ENCODE peak calls at places on chromosomes 16 and 17, in seven cellular contexts. U, R, X, G, C, L and I are unnamed samples.

GRCh38 chr17:77264617-77265230 is 124.0 kb downstream of the SEC14L1 start:
- DNase-seq in U (no peak), R (no peak), X (no peak), G (no peak), C (no peak), L (no peak), I (no peak)

GRCh38 chr16:19377864-19378263 is 39.8 kb upstream of the TMC5 start:
- DNase-seq in U (no peak), R (no peak), X (no peak), G (no peak), C (no peak), L (no peak), I (no peak)

GRCh38 chr17:77528516-77529327 is 388.0 kb downstream of the SEC14L1 start:
- DNase-seq in U (no peak), R (peak; percentile 31), X (no peak), G (no peak), C (peak; percentile 64), L (no peak), I (no peak)

GRCh38 chr16:30473231-30474061 is 904 bp downstream of the ITGAL start:
- DNase-seq in U (no peak), R (no peak), X (no peak), G (no peak), C (no peak), L (no peak), I (no peak)

GRCh38 chr17:33696102-33696501 is 403.0 kb upstream of the ASIC2 start:
- DNase-seq in U (no peak), R (no peak), X (no peak), G (no peak), C (no peak), L (no peak), I (no peak)

GRCh38 chr16:89646906-89647305 is 10.6 kb downstream of the CHMP1A start:
- DNase-seq in U (no peak), R (no peak), X (no peak), G (no peak), C (no peak), L (no peak), I (no peak)

GRCh38 chr17:82668631-82669099 is 20.4 kb upstream of the WDR45B start:
- DNase-seq in U (peak; percentile 90), R (no peak), X (peak; percentile 65), G (peak; percentile 44), C (peak; percentile 81), L (no peak), I (no peak)

GRCh38 chr17:1294157-1294717 is 14.8 kb downstream of the TRARG1 start:
- DNase-seq in U (no peak), R (peak; percentile 83), X (no peak), G (no peak), C (no peak), L (no peak), I (no peak)

GRCh38 chr17:21453144-21453982 is 77.2 kb downstream of the KCNJ12 start:
- DNase-seq in U (no peak), R (no peak), X (no peak), G (no peak), C (no peak), L (no peak), I (no peak)

GRCh38 chr17:54944796-54945195 is 23.7 kb downstream of the COX11 start:
- DNase-seq in U (peak; percentile 49), R (no peak), X (no peak), G (peak; percentile 12), C (no peak), L (no peak), I (no peak)

GRCh38 chr17:64148699-64149098 is 18.8 kb upstream of the ERN1 start:
- DNase-seq in U (peak; percentile 33), R (no peak), X (no peak), G (no peak), C (no peak), L (no peak), I (no peak)

GRCh38 chr17:32929288-32929574 is 1.3 kb downstream of the TMEM98 start:
- DNase-seq in U (peak; percentile 34), R (no peak), X (no peak), G (peak; percentile 10), C (peak; percentile 33), L (no peak), I (no peak)

GRCh38 chr17:81550830-81551457 is 1.2 kb downstream of the FAAP100 start:
- DNase-seq in U (no peak), R (no peak), X (no peak), G (no peak), C (no peak), L (no peak), I (no peak)

GRCh38 chr16:4846503-4846900 is 586 bp downstream of the GLYR1 start:
- DNase-seq in U (peak; percentile 87), R (peak; percentile 3), X (peak; percentile 61), G (peak; percentile 55), C (peak; percentile 80), L (peak; percentile 14), I (peak; percentile 60)

GRCh38 chr17:63279498-63280230 is 166.4 kb downstream of the CYB561 start:
- DNase-seq in U (peak; percentile 82), R (no peak), X (no peak), G (peak; percentile 87), C (no peak), L (no peak), I (no peak)

GRCh38 chr17:10295728-10296343 is 77.0 kb downstream of the MYH13 start:
- DNase-seq in U (peak; percentile 83), R (no peak), X (peak; percentile 54), G (peak; percentile 33), C (peak; percentile 82), L (no peak), I (peak; percentile 25)

GRCh38 chr17:68101992-68102758 is 66.6 kb downstream of the KPNA2 start:
- DNase-seq in U (peak; percentile 30), R (peak; percentile 19), X (peak; percentile 42), G (no peak), C (peak; percentile 23), L (no peak), I (no peak)

GRCh38 chr17:29546085-29546484 is 20.8 kb downstream of the ABHD15 start:
- DNase-seq in U (peak; percentile 37), R (no peak), X (no peak), G (no peak), C (peak; percentile 7), L (no peak), I (no peak)

GRCh38 chr17:45029758-45030423 is 21.5 kb downstream of the DCAKD start:
- DNase-seq in U (no peak), R (no peak), X (no peak), G (no peak), C (peak; percentile 8), L (no peak), I (no peak)

GRCh38 chr16:89022051-89022836 is 45.2 kb upstream of the CBFA2T3 start:
- DNase-seq in U (no peak), R (no peak), X (no peak), G (no peak), C (no peak), L (no peak), I (no peak)

GRCh38 chr17:37103191-37103590 is 154.4 kb downstream of the AATF start:
- DNase-seq in U (no peak), R (no peak), X (no peak), G (no peak), C (no peak), L (no peak), I (no peak)

GRCh38 chr17:46045639-46046038 is 46.6 kb downstream of the STH start:
- DNase-seq in U (no peak), R (no peak), X (no peak), G (peak; percentile 16), C (no peak), L (no peak), I (no peak)

GRCh38 chr16:69917311-69917710 is 33.8 kb upstream of the CLEC18A start:
- DNase-seq in U (peak; percentile 20), R (no peak), X (no peak), G (no peak), C (no peak), L (no peak), I (no peak)

GRCh38 chr17:17760872-17761550 is 75.8 kb downstream of the SREBF1 start:
- DNase-seq in U (no peak), R (no peak), X (no peak), G (no peak), C (no peak), L (no peak), I (no peak)
- H3K4me1 ChIP-seq in U (no peaks in the 10 kb centered on the region), R (peaks cover 49% of the 10 kb centered on the region), X (peaks cover 3% of the 10 kb centered on the region), G (peaks cover 9% of the 10 kb centered on the region), C (peaks cover 9% of the 10 kb centered on the region), L (no peaks in the 10 kb centered on the region), I (no peaks in the 10 kb centered on the region)

GRCh38 chr16:66750279-66751134 is 902 bp downstream of the DYNC1LI2 start:
- DNase-seq in U (peak; percentile 37), R (no peak), X (no peak), G (no peak), C (peak; percentile 11), L (no peak), I (no peak)

GRCh38 chr16:66741971-66742396 is 9.4 kb downstream of the DYNC1LI2 start:
- DNase-seq in U (peak; percentile 26), R (no peak), X (no peak), G (peak; percentile 40), C (no peak), L (no peak), I (no peak)

GRCh38 chr16:66746682-66747081 is 4.7 kb downstream of the DYNC1LI2 start:
- DNase-seq in U (peak; percentile 30), R (no peak), X (no peak), G (no peak), C (no peak), L (no peak), I (peak; percentile 70)

GRCh38 chr16:66742409-66742808 is 9.0 kb downstream of the DYNC1LI2 start:
- DNase-seq in U (no peak), R (no peak), X (no peak), G (no peak), C (no peak), L (no peak), I (no peak)

DNA sequence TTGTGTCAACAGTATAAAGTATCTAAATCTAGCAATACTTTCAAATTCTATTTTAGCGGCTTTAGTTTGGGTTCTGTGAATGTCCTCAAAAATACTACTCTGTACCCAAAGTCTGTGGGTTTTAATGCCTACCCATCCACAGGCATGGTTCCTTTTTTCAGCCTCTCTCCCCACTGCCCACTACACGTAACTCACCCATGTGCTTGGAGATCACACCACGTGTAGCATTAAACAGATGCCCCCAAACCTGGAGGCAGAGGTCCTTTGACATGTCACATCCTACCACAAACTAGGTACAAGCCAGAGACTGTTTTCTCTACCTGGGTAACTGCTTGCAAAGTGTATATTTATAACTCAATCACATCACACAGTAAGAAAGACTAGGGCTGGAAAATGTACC is 5.4 kb downstream of the DYNC1LI2 start:
- DNase-seq in U (no peak), R (no peak), X (no peak), G (no peak), C (no peak), L (no peak), I (no peak)
- H3K4me1 ChIP-seq in U (peaks cover 28% of the 10 kb centered on the region), R (peaks cover 26% of the 10 kb centered on the region), X (peaks cover 12% of the 10 kb centered on the region), G (peaks cover 12% of the 10 kb centered on the region), C (peaks cover 21% of the 10 kb centered on the region), L (peaks cover 9% of the 10 kb centered on the region), I (peaks cover 45% of the 10 kb centered on the region)

DNA sequence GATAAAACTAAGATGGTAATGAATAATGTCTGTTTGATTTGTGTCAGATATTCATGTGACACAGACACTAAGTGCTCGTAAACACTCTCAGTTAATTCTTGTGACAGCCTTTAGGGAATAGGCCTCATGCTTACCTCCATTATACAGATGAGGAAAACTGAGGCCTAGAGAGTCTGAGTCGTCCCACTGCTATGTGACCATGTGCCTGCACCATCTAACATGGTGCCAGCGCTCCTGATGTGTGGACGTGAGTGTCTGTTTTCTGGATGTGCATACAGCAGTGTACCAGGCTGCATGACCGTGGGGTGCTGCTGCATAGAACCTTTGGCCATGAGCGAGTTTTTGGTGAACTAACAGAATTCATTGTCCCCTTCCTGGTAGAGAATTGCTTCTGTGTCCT is 61.8 kb downstream of the MPRIP start:
- DNase-seq in U (no peak), R (no peak), X (no peak), G (no peak), C (no peak), L (no peak), I (no peak)
- H3K4me1 ChIP-seq in U (peaks cover 27% of the 10 kb centered on the region), R (peaks cover 22% of the 10 kb centered on the region), X (peaks cover 44% of the 10 kb centered on the region), G (peaks cover 25% of the 10 kb centered on the region), C (peaks cover 21% of the 10 kb centered on the region), L (peaks cover 26% of the 10 kb centered on the region), I (no peaks in the 10 kb centered on the region)

GRCh38 chr17:50056961-50057330 is 1.0 kb downstream of the ITGA3 start:
- DNase-seq in U (peak; percentile 78), R (no peak), X (no peak), G (peak; percentile 64), C (peak; percentile 58), L (no peak), I (no peak)
- H3K4me1 ChIP-seq in U (peaks cover 70% of the 10 kb centered on the region), R (peaks cover 9% of the 10 kb centered on the region), X (peaks cover 41% of the 10 kb centered on the region), G (peaks cover 50% of the 10 kb centered on the region), C (peaks cover 55% of the 10 kb centered on the region), L (peaks cover 41% of the 10 kb centered on the region), I (peaks cover 19% of the 10 kb centered on the region)